ENCODE peak calls at places on chromosomes 7 and 10, in five cellular contexts. Z, O, G, U and K are unnamed samples.

GRCh38 chr7:1087952-1088920 is at the start of gene GPER1:
- DNase-seq in G (peak; percentile 62), O (peak; percentile 80), U (no peak), Z (peak; percentile 81), K (peak; percentile 52)

GRCh38 chr7:31120800-31121513 is 68.8 kb downstream of the ADCYAP1R1 start:
- DNase-seq in U (no peak), G (no peak), O (no peak), Z (no peak), K (no peak)

GRCh38 chr7:69678794-69679103 is 80.5 kb downstream of the AUTS2 start:
- DNase-seq in O (no peak), U (no peak), Z (no peak), G (no peak), K (no peak)

GRCh38 chr10:90675621-90676020 is 182.2 kb downstream of the HTR7 start:
- DNase-seq in Z (no peak), G (peak; percentile 67), O (no peak), U (no peak), K (peak; percentile 8)

GRCh38 chr10:86224354-86225097 is 142.1 kb downstream of the GRID1 start:
- DNase-seq in Z (peak; percentile 13), U (no peak), G (no peak), O (peak; percentile 26), K (no peak)

GRCh38 chr10:78898341-78899097 is 170.2 kb upstream of the ZMIZ1 start:
- DNase-seq in O (no peak), U (no peak), Z (no peak), G (no peak), K (no peak)

GRCh38 chr7:36984051-36984492 is 259.8 kb upstream of the AOAH start:
- DNase-seq in O (no peak), G (no peak), Z (no peak), U (no peak), K (no peak)

GRCh38 chr10:128274938-128275337 is 148.7 kb upstream of the MKI67 start:
- DNase-seq in U (peak; percentile 13), O (peak; percentile 78), G (no peak), Z (peak; percentile 23), K (peak; percentile 28)

GRCh38 chr7:24025094-24025493 is 258.9 kb upstream of the NPY start:
- DNase-seq in Z (no peak), G (peak; percentile 57), O (no peak), U (peak; percentile 45), K (no peak)

GRCh38 chr7:79282051-79282694 is 171.3 kb downstream of the MAGI2 start:
- DNase-seq in Z (peak; percentile 60), G (peak; percentile 86), O (no peak), U (no peak), K (peak; percentile 91)

GRCh38 chr10:124741281-124741921 is 2.8 kb downstream of the FAM53B start:
- DNase-seq in Z (peak; percentile 89), O (peak; percentile 88), U (peak; percentile 78), G (peak; percentile 80), K (peak; percentile 86)

GRCh38 chr7:67918158-67918557 is 921.5 kb downstream of the TYW1 start:
- DNase-seq in U (peak; percentile 17), Z (no peak), G (no peak), O (no peak), K (no peak)

GRCh38 chr10:129972145-129972965 is 8.3 kb upstream of the EBF3 start:
- DNase-seq in G (no peak), U (no peak), Z (peak; percentile 38), O (no peak), K (no peak)

GRCh38 chr7:21996641-21997040 is 50.9 kb upstream of the CDCA7L start:
- DNase-seq in U (no peak), Z (no peak), G (peak; percentile 6), O (no peak), K (peak; percentile 6)

GRCh38 chr7:73526892-73527821 is 5.1 kb upstream of the BAZ1B start:
- DNase-seq in U (peak; percentile 60), Z (no peak), O (no peak), G (no peak), K (no peak)

GRCh38 chr7:18520450-18521235 is 25.1 kb downstream of the HDAC9 start:
- DNase-seq in O (no peak), U (peak; percentile 60), G (peak; percentile 72), Z (no peak), K (peak; percentile 42)

GRCh38 chr7:159099217-159099655 is 45.4 kb downstream of the VIPR2 start:
- DNase-seq in O (no peak), Z (no peak), G (no peak), U (no peak), K (no peak)

GRCh38 chr10:79065853-79066252 is 2.9 kb upstream of the ZMIZ1 start:
- DNase-seq in O (peak; percentile 64), U (no peak), Z (no peak), G (no peak), K (no peak)

GRCh38 chr7:74023037-74023436 is 4.9 kb upstream of the ELN start:
- DNase-seq in Z (peak; percentile 66), U (no peak), O (peak; percentile 94), G (peak; percentile 43), K (peak; percentile 55)

GRCh38 chr7:45647426-45647825 is 73.3 kb downstream of the ADCY1 start:
- DNase-seq in U (no peak), O (no peak), G (no peak), Z (no peak), K (no peak)

GRCh38 chr7:17009007-17009719 is 127.4 kb upstream of the AGR3 start:
- DNase-seq in O (no peak), Z (peak; percentile 16), U (peak; percentile 58), G (peak; percentile 62), K (peak; percentile 46)

GRCh38 chr10:21427804-21428481 is 97.5 kb downstream of the SKIDA1 start:
- DNase-seq in G (peak; percentile 34), O (no peak), Z (no peak), U (peak; percentile 47), K (no peak)

GRCh38 chr7:6558837-6559236 is 7.6 kb upstream of the GRID2IP start:
- DNase-seq in Z (peak; percentile 49), U (peak; percentile 47), O (no peak), G (peak; percentile 37), K (peak; percentile 34)

GRCh38 chr10:52526251-52526823 is 212.3 kb downstream of the DKK1 start:
- DNase-seq in O (no peak), G (peak; percentile 55), Z (no peak), U (no peak), K (peak; percentile 69)

GRCh38 chr7:2522780-2523433 is 3.3 kb downstream of the LFNG start:
- DNase-seq in U (no peak), Z (peak; percentile 73), G (no peak), O (no peak), K (peak; percentile 45)

GRCh38 chr10:11555556-11555955 is 55.9 kb downstream of the USP6NL start:
- DNase-seq in O (no peak), Z (no peak), G (no peak), U (peak; percentile 46), K (no peak)

GRCh38 chr10:99781734-99782429 is 558 bp upstream of the ABCC2 start:
- DNase-seq in G (no peak), Z (no peak), U (no peak), O (no peak), K (no peak)

GRCh38 chr10:99785646-99786045 is 3.2 kb downstream of the ABCC2 start:
- DNase-seq in O (no peak), U (no peak), G (no peak), Z (no peak), K (no peak)

GRCh38 chr10:99784731-99785441 is 2.4 kb downstream of the ABCC2 start:
- DNase-seq in O (no peak), G (no peak), U (no peak), Z (no peak), K (no peak)

GRCh38 chr10:99782447-99783286 is at the start of gene ABCC2:
- DNase-seq in Z (peak; percentile 61), U (no peak), O (no peak), G (no peak), K (no peak)

DNA sequence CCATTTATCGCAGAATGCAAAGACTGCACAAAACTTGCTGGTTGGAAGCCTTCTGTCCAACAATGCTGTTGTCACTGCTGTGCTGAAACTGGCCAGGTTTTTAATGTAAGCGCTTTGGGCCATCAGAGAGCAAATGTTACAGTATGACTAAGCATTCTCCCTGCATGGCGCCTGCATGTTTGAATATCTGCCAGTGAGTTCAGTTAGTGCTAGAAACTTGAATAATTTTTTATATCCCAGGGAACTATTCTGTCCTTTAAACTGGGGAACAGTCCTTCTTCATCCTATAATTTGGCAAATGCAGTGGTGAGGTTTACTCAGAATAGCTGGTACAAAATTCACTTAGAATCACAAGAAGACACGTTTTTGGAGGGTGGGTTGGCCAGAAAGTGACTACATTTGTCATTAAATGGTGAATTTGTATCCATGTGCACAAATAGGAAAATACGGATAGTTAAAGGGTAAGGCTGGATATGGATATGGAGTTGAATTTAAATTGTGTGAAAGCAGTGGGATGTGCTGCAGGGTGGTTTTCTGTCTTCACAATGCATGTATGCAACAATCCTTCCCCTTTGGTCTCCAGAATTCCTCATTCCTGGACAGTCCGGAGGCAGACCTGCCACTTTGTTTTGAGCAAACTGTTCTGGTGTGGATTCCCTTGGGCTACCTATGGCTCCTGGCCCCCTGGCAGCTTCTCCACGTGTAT is 1.7 kb downstream of the ABCC2 start:
- DNase-seq in O (no peak), Z (peak; percentile 33), G (peak; percentile 90), U (no peak), K (peak; percentile 76)
- H3K4me3 ChIP-seq in O (peak overlapping the region; percentile 60), Z (peak overlapping the region; percentile 18), G (no peak overlapping the region), U (no peak overlapping the region), K (no peak overlapping the region)

DNA sequence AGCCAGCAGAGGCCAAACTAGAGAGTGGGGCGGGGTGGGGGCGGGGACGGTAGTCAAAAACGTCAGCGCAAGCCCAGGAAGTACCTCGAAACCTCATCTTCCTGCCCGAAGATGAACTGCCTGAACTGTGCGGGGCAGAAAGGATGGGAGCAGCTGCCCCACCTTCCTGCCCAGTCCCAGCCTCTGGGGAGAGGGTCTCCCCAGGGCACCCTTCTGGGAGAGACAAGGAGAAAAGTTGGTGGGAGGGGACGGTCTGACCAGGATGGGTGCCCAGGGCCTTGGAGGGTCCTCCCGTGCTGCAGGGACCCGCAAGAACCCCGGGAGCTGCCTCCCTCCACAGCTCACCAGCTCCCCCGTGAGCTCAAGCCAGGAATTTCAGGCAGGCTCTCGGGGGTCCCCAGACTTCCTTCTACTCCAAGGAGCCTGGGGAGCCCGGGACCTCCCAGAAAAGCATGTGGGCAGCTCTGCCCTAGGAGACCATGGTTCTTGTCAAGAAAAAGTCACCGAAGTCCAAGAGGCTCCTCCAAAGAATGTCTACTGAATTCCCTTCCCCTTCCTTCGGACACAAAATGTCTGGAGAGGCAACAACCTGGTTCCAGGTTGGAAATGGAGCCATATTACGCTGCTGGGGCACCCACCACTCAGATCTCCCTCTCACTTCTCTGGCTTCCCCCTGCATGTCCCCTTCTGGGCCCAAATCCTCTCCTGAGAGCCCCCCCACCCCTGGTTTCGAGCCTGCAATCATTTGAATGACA is 52.8 kb downstream of the RGS10 start:
- DNase-seq in Z (peak; percentile 56), G (peak; percentile 37), O (no peak), U (peak; percentile 72), K (no peak)
- H3K4me3 ChIP-seq in Z (no peak overlapping the region), G (no peak overlapping the region), O (no peak overlapping the region), U (peak overlapping the region; percentile 53), K (peak overlapping the region; percentile 51)

DNA sequence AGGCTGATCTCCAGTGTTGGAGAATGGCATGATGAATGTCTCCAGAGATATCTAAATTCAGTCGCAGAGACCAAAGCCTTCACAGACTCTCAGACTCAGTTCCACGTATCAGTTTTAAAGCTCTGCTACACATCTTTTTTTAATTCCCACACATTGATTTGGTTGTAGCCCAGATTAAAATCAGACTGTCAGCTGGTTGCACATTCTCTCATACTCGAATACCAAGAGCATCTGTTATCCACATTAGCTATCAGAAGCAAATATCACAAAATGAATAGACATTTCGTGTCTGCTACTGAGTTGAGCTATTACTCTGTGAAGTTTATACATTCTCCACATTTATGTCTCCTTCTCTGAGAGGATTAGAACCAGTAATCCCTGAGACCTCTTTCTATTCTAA is 229.2 kb downstream of the GPAM start:
- DNase-seq in G (no peak), Z (no peak), U (no peak), O (no peak), K (no peak)
- H3K4me3 ChIP-seq in G (no peak overlapping the region), Z (no peak overlapping the region), U (no peak overlapping the region), O (no peak overlapping the region), K (no peak overlapping the region)

GRCh38 chr10:97336446-97336845 is 1.9 kb upstream of the FRAT2 start:
- DNase-seq in O (no peak), U (no peak), G (no peak), Z (no peak), K (no peak)
- H3K4me3 ChIP-seq in O (no peak overlapping the region), U (no peak overlapping the region), G (no peak overlapping the region), Z (no peak overlapping the region), K (no peak overlapping the region)